ENCODE peak calls at places on chromosome 1, in five cellular contexts. U is GM10248; Z is CD8-positive, alpha-beta T cell; J is adrenal gland; P is left lung. N is an unnamed sample.

GRCh38 chr1:29237906-29238600 is 1.7 kb downstream of the PTPRU start:
- DNase-seq in U (peak), Z (no peak), J (peak), P (peak), N (peak)

GRCh38 chr1:246117066-246117791 is 389.9 kb downstream of the SMYD3 start:
- DNase-seq in U (peak), Z (peak), J (peak), P (no peak), N (no peak)

GRCh38 chr1:150516050-150516591 is 569 bp downstream of the FALEC start:
- DNase-seq in U (no peak), Z (no peak), J (no peak), P (no peak), N (no peak)

GRCh38 chr1:200367841-200368534 is 41.8 kb downstream of the ZNF281 start:
- DNase-seq in U (no peak), Z (no peak), J (no peak), P (no peak), N (no peak)

GRCh38 chr1:77499466-77499865 is 183.0 kb downstream of the ZZZ3 start:
- DNase-seq in U (no peak), Z (no peak), J (no peak), P (no peak), N (no peak)

GRCh38 chr1:210170220-210170619 is 62.4 kb upstream of the SERTAD4 start:
- DNase-seq in U (no peak), Z (no peak), J (no peak), P (no peak), N (no peak)

GRCh38 chr1:10979483-10979920 is 33.0 kb upstream of the TARDBP start:
- DNase-seq in U (no peak), Z (no peak), J (peak), P (no peak), N (no peak)

GRCh38 chr1:109954180-109954579 is 30.4 kb upstream of the AHCYL1 start:
- DNase-seq in U (no peak), Z (no peak), J (no peak), P (no peak), N (no peak)

GRCh38 chr1:3912809-3913685 is 13.0 kb upstream of the C1orf174 start:
- DNase-seq in U (no peak), Z (no peak), J (no peak), P (no peak), N (no peak)

GRCh38 chr1:67723620-67724019 is 38.6 kb downstream of the GADD45A start:
- DNase-seq in U (peak), Z (no peak), J (no peak), P (no peak), N (no peak)

DNA sequence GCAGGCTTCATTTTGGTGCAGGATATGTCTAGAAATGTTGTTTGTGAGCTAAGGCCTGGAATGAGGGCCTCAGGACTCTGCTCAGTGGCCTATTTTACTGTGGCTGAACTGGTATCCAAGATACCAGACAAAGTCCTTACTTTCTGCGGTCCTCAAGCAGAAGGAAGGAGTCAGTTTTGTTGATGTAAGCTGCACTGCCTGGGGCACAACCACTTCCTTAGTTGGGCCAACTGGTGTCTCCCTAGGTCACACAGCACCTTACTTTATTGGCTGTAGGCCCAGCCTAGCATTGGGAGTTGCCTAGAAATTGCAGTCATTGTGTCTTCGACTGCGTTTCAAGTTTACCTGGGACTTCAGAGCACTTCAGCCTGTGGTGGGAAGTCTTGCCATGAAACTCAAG is 1322.7 kb downstream of the AMY1C start:
- DNase-seq in U (no peak), Z (no peak), J (no peak), P (no peak), N (no peak)
- TF ChIP-seq CTCF in U (no peak), Z (no peak), J (no peak), P (no peak), N (no peak)

DNA sequence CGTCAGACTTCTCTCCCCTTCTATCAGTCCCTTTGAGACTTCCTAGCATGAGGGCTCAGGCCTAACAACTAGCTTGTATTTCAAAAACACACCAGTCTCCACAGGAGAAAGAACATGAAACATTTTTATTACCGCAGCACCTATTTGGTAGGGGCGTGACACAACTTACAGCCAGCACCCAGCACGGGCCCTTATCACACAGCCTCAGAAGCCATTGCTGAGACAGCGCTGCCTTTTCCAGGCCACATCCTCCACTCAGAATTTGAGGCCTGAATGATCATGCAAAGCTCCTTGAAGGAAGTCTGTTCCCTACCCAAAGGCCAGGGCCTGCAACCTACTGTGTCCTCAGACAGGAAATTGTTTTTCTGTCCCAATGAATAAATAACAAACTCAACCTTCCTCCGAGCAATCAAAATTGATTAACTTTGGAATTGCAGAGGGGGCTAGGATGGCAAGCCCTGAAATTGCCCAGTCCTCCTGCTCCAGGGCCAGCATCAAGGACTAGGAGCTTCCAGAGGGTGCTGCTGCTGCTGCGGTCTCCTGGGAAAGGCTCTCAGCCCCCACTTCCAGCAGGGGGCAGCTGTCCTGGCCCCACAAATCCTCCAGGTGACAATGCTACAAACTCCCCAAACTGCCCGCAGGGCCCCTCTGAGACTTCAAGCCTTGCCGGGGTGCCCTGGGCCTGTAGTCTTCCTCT is 94.3 kb upstream of the GALNT2 start:
- DNase-seq in U (peak), Z (no peak), J (no peak), P (no peak), N (no peak)
- TF ChIP-seq CTCF in U (peak), Z (no peak), J (peak), P (no peak), N (peak)

DNA sequence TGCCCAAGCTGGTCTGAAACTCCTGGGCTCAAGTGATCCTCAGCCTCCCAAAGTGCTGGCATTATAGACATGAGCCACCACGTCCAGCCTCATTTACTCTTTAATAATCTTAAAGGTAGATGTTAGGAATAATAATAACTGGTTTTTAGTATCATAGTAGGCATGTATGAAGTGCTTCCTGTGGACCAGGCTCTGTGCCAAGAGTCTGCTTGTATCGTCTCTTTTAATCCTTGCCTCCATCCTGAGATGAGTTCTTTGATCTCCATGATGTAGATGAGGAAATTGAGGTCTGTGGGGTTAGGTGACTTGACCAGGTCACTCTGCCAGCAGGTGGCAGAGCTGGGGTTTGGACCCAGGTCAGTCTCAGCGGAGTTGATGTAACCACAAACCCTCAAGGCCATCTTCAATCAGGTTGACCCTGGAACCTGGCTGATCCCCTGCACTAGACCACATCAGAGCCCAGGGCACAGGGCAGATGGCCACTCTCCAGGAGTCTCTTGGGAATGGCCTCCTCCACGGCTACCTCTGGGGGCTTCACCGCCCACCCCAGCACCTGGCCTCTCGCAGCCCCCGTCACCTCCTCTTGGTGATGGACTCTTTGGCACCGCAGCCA is 11.3 kb downstream of the EFHD2 start:
- DNase-seq in U (no peak), Z (no peak), J (no peak), P (no peak), N (no peak)
- TF ChIP-seq CTCF in U (no peak), Z (no peak), J (peak), P (peak), N (no peak)

GRCh38 chr1:170146861-170147260 is 1.1 kb downstream of the NTMT2 start:
- DNase-seq in U (no peak), Z (no peak), J (no peak), P (no peak), N (no peak)

GRCh38 chr1:170149241-170149640 is 3.5 kb downstream of the NTMT2 start:
- DNase-seq in U (no peak), Z (no peak), J (no peak), P (no peak), N (no peak)

GRCh38 chr1:170149971-170150370 is 4.2 kb downstream of the NTMT2 start:
- DNase-seq in U (no peak), Z (no peak), J (no peak), P (no peak), N (no peak)

GRCh38 chr1:170145061-170145460 is 698 bp upstream of the NTMT2 start:
- DNase-seq in U (no peak), Z (no peak), J (no peak), P (no peak), N (no peak)

DNA sequence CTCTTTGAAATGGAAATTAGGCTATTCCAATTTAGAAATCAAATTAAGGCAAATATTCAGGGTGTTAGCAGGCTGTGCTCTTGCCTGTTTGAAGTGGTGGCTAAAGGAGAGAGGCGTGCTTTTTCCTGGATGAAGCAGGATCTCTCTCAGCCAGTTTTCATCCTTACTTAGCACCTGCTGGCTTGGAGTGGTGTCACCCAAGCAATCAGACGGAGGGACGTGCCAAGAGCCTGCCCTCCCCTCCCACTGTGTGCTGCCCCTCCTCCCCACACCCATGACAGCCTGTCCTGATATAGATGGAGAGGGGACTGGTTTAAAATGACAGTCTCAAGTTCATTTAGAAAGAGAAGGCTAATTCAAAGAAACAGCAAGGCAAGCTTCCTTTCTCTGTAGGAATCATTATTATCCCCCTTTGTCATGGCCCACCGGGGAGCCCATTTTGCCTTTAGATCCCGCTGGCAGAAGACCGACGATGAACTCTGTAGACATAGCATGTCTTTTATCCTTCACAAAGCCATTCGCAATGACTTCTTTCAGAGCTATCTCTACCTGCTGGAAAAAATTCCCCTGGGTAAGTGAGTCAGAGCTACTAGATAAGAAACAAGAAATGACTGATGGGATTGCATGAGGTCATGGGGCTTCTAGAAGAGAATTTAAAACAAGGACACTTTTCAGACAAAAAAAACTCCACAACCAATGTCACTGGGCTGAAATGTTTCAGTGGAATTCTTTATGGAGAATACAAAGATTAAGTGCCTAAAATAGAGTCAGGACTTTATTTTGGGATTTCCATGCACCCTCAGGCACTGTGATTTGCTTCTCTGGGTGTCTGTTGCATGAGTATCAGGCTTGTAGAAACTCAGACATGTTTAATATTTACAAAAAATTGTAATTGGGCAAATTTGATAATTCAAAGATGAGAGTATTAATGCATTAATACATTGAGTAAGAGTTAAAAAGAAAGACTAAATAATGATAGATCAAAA is at the start of gene NTMT2:
- DNase-seq in U (no peak), Z (no peak), J (no peak), P (peak), N (no peak)
- TF ChIP-seq CTCF in U (no peak), Z (no peak), J (no peak), P (no peak), N (no peak)

DNA sequence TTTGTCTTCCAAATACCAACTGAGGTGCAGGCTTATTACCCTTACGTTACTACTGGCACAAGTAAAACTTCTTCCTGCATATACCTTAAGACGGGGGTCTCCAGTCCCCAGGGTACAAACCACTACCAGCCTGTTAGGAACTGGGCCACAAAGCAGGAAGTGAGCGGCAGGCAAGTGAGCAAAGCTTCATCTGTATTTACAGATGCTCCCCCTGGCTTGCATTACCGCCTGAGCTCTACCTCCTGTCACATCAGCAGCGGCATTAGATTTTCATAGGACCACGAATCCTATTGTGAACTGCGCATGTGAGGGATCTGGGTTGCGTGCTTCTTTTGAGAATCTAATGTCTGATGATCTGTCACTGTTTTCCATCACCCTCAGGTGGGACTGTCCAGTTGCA is 113.1 kb downstream of the SLC45A1 start:
- DNase-seq in U (no peak), Z (peak), J (peak), P (no peak), N (no peak)
- TF ChIP-seq CTCF in U (no peak), Z (peak), J (no peak), P (no peak), N (peak)

DNA sequence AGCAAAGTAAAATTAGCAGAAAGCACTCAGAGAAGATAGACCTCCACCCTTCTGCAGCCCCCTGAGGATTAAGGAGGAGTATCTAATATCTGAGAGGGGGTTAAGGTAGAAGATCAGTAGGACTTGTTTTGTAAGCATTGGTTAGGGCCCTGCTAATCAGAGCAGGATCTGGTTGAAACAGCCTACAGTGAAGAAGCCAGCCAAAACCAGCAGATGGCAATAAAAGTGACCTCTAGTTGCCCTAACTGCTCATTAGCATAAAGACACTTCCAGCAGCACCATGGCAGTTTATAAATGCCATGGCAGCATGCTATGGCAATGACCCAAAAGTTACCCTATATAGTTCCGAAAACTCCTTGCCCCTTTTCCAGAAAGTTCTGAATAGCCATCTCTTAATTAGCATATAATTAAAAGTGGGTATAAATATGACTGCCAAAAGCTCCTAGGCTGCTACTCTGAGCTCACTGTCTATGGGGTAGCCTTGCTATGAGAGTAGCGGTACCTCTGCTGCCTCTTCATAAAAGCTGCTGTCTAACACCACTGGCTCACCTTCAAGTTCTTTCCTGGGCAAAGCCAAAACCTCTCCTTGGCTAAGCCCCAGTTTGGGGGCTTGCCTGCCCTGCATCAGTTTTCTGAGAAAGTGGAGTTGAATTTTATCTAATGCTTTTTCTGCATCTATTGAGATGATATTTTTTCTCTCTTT is 254.2 kb downstream of the PAPPA2 start:
- DNase-seq in U (no peak), Z (no peak), J (no peak), P (no peak), N (no peak)
- TF ChIP-seq CTCF in U (no peak), Z (no peak), J (no peak), P (no peak), N (no peak)

N was measured in progenitor cell of endocrine pancreas.